ENCODE peak calls at places on chromosomes 5 and 9, in four cellular contexts. One of them, this sample, is unnamed.

GRCh38 chr5:127840198-127840524 is 137.0 kb downstream of the CCDC192 start:
- DNase-seq in mesendoderm: no peak
- DNase-seq in trophoblast cell: no peak
- DNase-seq in H1: no peak
- DNase-seq in this sample: no peak

GRCh38 chr9:137255448-137256114 is 454 bp downstream of the NELFB start:
- DNase-seq in mesendoderm: peak
- DNase-seq in trophoblast cell: no peak
- DNase-seq in H1: no peak
- DNase-seq in this sample: peak

GRCh38 chr9:31119882-31120481 is 1264.5 kb upstream of the ACO1 start:
- DNase-seq in mesendoderm: peak
- DNase-seq in trophoblast cell: peak
- DNase-seq in H1: peak
- DNase-seq in this sample: peak

GRCh38 chr5:151168602-151169344 is 11.2 kb upstream of the ANXA6 start:
- DNase-seq in mesendoderm: no peak
- DNase-seq in trophoblast cell: no peak
- DNase-seq in H1: no peak
- DNase-seq in this sample: peak

GRCh38 chr5:96817496-96817895 is 9.8 kb upstream of the ERAP1 start:
- DNase-seq in mesendoderm: no peak
- DNase-seq in trophoblast cell: no peak
- DNase-seq in H1: no peak
- DNase-seq in this sample: no peak

GRCh38 chr5:68381060-68381459 is 165.5 kb downstream of the PIK3R1 start:
- DNase-seq in mesendoderm: no peak
- DNase-seq in trophoblast cell: no peak
- DNase-seq in H1: no peak
- DNase-seq in this sample: no peak

GRCh38 chr5:132225165-132226032 is 2.3 kb downstream of the P4HA2 start:
- DNase-seq in mesendoderm: no peak
- DNase-seq in trophoblast cell: peak
- DNase-seq in H1: no peak
- DNase-seq in this sample: peak

GRCh38 chr9:137190315-137190853 is 1.9 kb downstream of the SSNA1 start:
- DNase-seq in mesendoderm: no peak
- DNase-seq in trophoblast cell: no peak
- DNase-seq in H1: no peak
- DNase-seq in this sample: no peak

GRCh38 chr9:127679506-127679905 is 27.3 kb upstream of the CFAP157 start:
- DNase-seq in mesendoderm: no peak
- DNase-seq in trophoblast cell: no peak
- DNase-seq in H1: no peak
- DNase-seq in this sample: no peak

GRCh38 chr9:69981686-69982450 is 61.8 kb upstream of the MAMDC2 start:
- DNase-seq in mesendoderm: peak
- DNase-seq in trophoblast cell: peak
- DNase-seq in H1: no peak
- DNase-seq in this sample: no peak

GRCh38 chr5:135110941-135111596 is 77.0 kb upstream of the PITX1 start:
- DNase-seq in mesendoderm: no peak
- DNase-seq in trophoblast cell: peak
- DNase-seq in H1: no peak
- DNase-seq in this sample: no peak

GRCh38 chr9:103617046-103617445 is 477.1 kb upstream of the SMC2 start:
- DNase-seq in mesendoderm: no peak
- DNase-seq in trophoblast cell: no peak
- DNase-seq in H1: no peak
- DNase-seq in this sample: no peak

GRCh38 chr9:21549251-21549765 is 67.2 kb upstream of the IFNE start:
- DNase-seq in mesendoderm: no peak
- DNase-seq in trophoblast cell: no peak
- DNase-seq in H1: no peak
- DNase-seq in this sample: no peak

GRCh38 chr5:5615569-5615968 is 193.1 kb downstream of the ICE1 start:
- DNase-seq in mesendoderm: no peak
- DNase-seq in trophoblast cell: no peak
- DNase-seq in H1: no peak
- DNase-seq in this sample: no peak

GRCh38 chr9:87122947-87123685 is 175.8 kb upstream of the GAS1 start:
- DNase-seq in mesendoderm: no peak
- DNase-seq in trophoblast cell: no peak
- DNase-seq in H1: no peak
- DNase-seq in this sample: no peak

GRCh38 chr5:139410121-139410885 is 6.4 kb upstream of the SPATA24 start:
- DNase-seq in mesendoderm: no peak
- DNase-seq in trophoblast cell: no peak
- DNase-seq in H1: no peak
- DNase-seq in this sample: no peak

GRCh38 chr9:124621371-124622328 is 114.5 kb upstream of the NR5A1 start:
- DNase-seq in mesendoderm: peak
- DNase-seq in trophoblast cell: no peak
- DNase-seq in H1: no peak
- DNase-seq in this sample: no peak

GRCh38 chr5:148457183-148457620 is 73.4 kb downstream of the FBXO38 start:
- DNase-seq in mesendoderm: peak
- DNase-seq in trophoblast cell: no peak
- DNase-seq in H1: no peak
- DNase-seq in this sample: no peak

GRCh38 chr5:134509308-134510040 is 16.0 kb upstream of the JADE2 start:
- DNase-seq in mesendoderm: peak
- DNase-seq in trophoblast cell: peak
- DNase-seq in H1: no peak
- DNase-seq in this sample: peak

GRCh38 chr5:143751342-143751741 is 60.6 kb upstream of the HMHB1 start:
- DNase-seq in mesendoderm: no peak
- DNase-seq in trophoblast cell: no peak
- DNase-seq in H1: no peak
- DNase-seq in this sample: no peak

GRCh38 chr5:134489227-134489944 is 36.1 kb upstream of the JADE2 start:
- DNase-seq in mesendoderm: no peak
- DNase-seq in trophoblast cell: no peak
- DNase-seq in H1: no peak
- DNase-seq in this sample: no peak

GRCh38 chr5:10227396-10227795 is 22.3 kb downstream of the ATPSCKMT start:
- DNase-seq in mesendoderm: no peak
- DNase-seq in trophoblast cell: no peak
- DNase-seq in H1: no peak
- DNase-seq in this sample: no peak

GRCh38 chr9:104319198-104319597 is 184.9 kb upstream of the OR13F1 start:
- DNase-seq in mesendoderm: no peak
- DNase-seq in trophoblast cell: no peak
- DNase-seq in H1: no peak
- DNase-seq in this sample: no peak

GRCh38 chr5:1359031-1359645 is 14.2 kb upstream of the CLPTM1L start:
- DNase-seq in mesendoderm: no peak
- DNase-seq in trophoblast cell: no peak
- DNase-seq in H1: no peak
- DNase-seq in this sample: no peak

GRCh38 chr5:137896560-137896959 is 7.3 kb downstream of the PKD2L2 start:
- DNase-seq in mesendoderm: no peak
- DNase-seq in trophoblast cell: no peak
- DNase-seq in H1: no peak
- DNase-seq in this sample: no peak

GRCh38 chr9:88994820-88995180 is 3.5 kb downstream of the S1PR3 start:
- DNase-seq in mesendoderm: no peak
- DNase-seq in trophoblast cell: no peak
- DNase-seq in H1: no peak
- DNase-seq in this sample: no peak

GRCh38 chr9:134342746-134343115 is 16.5 kb downstream of the RXRA start:
- DNase-seq in mesendoderm: no peak
- DNase-seq in trophoblast cell: peak
- DNase-seq in H1: no peak
- DNase-seq in this sample: no peak

GRCh38 chr5:172683696-172684464 is 42.8 kb downstream of the NEURL1B start:
- DNase-seq in mesendoderm: peak
- DNase-seq in trophoblast cell: no peak
- DNase-seq in H1: no peak
- DNase-seq in this sample: peak

GRCh38 chr9:68515304-68516017 is 25.2 kb downstream of the TMEM252 start:
- DNase-seq in mesendoderm: no peak
- DNase-seq in trophoblast cell: peak
- DNase-seq in H1: no peak
- DNase-seq in this sample: no peak

GRCh38 chr5:179271301-179271650 is 74.0 kb downstream of the ADAMTS2 start:
- DNase-seq in mesendoderm: no peak
- DNase-seq in trophoblast cell: no peak
- DNase-seq in H1: no peak
- DNase-seq in this sample: peak

DNA sequence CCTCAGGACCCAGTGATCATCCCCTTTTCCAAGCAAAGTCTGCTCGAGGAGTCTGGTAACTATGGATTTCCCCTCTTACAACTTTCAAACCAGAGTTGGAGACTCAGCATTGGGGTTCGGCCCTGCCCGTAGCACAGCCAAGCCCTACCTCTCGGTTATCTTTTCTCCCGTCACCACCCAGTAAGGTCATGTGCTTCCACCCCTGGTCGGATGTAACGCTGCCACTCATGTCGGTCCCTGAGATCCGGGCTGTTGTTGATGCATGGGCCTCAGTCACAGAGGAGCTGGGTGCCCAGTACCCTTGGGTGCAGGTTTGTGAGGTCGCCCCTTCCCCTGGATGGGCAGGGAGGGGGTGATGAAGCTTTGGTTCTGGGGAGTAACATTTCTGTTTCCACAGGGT is 1.2 kb downstream of the GALT start:
- DNase-seq in mesendoderm: no peak
- DNase-seq in trophoblast cell: no peak
- DNase-seq in H1: no peak
- DNase-seq in this sample: no peak
- H2BK5ac ChIP-seq in mesendoderm: no peak
- H2BK5ac ChIP-seq in trophoblast cell: no peak
- H2BK5ac ChIP-seq in H1: no peak
- H2BK5ac ChIP-seq in this sample: no peak

GRCh38 chr5:154206291-154206690 is 15.8 kb downstream of the GALNT10 start:
- DNase-seq in mesendoderm: no peak
- DNase-seq in trophoblast cell: no peak
- DNase-seq in H1: no peak
- DNase-seq in this sample: no peak

GRCh38 chr5:154201108-154201769 is 10.7 kb downstream of the GALNT10 start:
- DNase-seq in mesendoderm: no peak
- DNase-seq in trophoblast cell: no peak
- DNase-seq in H1: no peak
- DNase-seq in this sample: no peak

GRCh38 chr5:154205441-154206117 is 15.0 kb downstream of the GALNT10 start:
- DNase-seq in mesendoderm: no peak
- DNase-seq in trophoblast cell: no peak
- DNase-seq in H1: no peak
- DNase-seq in this sample: no peak

GRCh38 chr5:154202379-154203260 is 12.1 kb downstream of the GALNT10 start:
- DNase-seq in mesendoderm: peak
- DNase-seq in trophoblast cell: no peak
- DNase-seq in H1: no peak
- DNase-seq in this sample: no peak

DNA sequence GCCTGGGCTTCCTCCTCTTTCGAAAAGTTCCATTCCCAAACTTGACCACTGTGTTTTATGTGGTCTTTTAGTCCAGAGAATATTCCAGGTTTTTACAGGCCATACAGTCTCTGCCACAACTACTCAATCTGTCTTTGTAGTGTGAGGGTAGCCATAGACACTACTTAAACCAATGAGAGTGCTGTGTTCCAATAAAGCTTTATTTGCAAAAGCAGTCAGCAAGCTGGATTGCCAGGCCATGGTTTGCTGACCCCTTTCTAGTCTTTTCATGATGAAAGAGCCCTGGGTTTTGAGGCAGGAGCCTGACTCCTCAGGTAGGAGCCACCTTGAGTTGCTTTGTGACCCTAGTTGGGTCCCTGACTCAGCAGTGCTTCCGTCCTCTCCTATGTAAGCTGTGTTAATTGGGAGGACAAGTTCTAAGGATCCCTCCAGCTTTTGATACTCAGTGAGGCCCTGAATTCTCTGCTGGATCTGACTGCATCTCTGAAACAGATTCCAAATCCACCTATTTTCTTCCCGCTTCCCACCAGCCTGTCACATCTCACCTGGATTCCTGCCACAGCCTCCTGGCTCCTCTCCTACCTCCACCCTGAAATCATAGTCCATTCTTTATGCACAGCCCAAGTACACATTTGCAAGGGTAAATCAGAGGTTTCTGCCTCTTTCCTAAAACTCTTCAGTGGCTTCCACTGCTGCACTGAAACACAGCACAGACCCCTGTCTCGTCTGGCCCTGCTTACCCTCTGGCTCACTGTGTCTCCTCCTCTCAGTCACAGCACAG is 13.5 kb downstream of the GALNT10 start:
- DNase-seq in mesendoderm: no peak
- DNase-seq in trophoblast cell: no peak
- DNase-seq in H1: no peak
- DNase-seq in this sample: no peak
- H2BK5ac ChIP-seq in mesendoderm: no peak
- H2BK5ac ChIP-seq in trophoblast cell: no peak
- H2BK5ac ChIP-seq in H1: no peak
- H2BK5ac ChIP-seq in this sample: no peak

DNA sequence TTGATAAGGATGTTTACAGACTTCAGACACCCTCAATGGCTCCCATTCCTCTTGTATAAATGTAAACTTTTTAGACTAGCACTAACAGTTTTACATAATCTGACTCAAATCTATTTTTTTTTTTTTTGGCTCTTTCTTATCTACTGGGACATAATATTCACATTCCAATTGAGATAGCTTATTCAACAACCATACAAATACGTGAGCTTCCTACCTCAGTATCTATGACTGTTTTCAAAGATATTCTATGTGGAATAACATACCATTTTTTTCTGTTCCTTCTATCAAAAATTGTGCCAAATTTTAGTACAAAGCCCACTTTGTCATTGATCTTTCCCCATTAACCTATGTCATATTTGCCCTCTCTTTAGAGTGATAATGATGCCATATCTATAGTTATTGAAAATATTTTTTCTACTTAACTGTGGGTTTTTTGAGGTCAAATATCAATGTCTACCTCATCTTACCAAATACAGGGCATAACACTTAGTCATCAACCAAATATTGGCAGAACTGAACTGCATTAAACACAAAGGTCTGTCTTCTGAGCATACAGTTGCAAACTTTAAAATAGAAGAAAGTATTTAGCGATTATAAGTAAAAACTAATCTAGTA is 482.6 kb downstream of the PTPRD start:
- DNase-seq in mesendoderm: no peak
- DNase-seq in trophoblast cell: no peak
- DNase-seq in H1: no peak
- DNase-seq in this sample: no peak
- H2BK5ac ChIP-seq in mesendoderm: no peak
- H2BK5ac ChIP-seq in trophoblast cell: no peak
- H2BK5ac ChIP-seq in H1: no peak
- H2BK5ac ChIP-seq in this sample: no peak

DNA sequence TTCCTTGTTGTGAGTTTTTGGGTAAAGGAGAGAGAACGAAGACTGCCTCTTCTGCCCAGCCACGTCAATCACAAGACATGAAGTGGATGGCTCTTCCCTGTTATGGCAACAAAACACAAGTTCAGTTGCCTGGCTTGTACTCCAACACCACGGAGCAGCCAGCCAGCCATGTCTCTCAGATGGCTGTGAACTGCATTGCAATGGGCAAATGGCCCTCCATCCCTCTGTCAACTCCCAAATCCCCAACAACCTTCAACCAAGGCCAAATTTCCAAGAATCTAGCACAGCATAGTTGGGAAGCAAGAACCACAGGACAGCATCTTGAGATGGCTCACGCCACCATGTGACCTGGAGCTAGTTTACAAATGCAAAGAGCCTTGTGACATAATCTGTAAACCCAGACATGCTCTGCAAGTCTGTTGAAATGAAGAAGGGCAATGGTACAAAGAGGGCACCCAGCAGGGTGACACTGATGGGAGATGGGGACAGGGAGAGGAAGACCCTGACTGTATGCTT is 53.9 kb downstream of the ZNF366 start:
- DNase-seq in mesendoderm: no peak
- DNase-seq in trophoblast cell: no peak
- DNase-seq in H1: no peak
- DNase-seq in this sample: no peak
- H2BK5ac ChIP-seq in mesendoderm: no peak
- H2BK5ac ChIP-seq in trophoblast cell: peak
- H2BK5ac ChIP-seq in H1: no peak
- H2BK5ac ChIP-seq in this sample: no peak